ENCODE peak calls at places on chromosome 11, in five cellular contexts. E, X, L, K and Y are unnamed samples.

GRCh38 chr11:1468473-1469066 is 18.0 kb downstream of the MOB2 start:
- ATAC-seq in E (no peak), X (no peak), L (no peak), K (no peak), Y (no peak)

GRCh38 chr11:74524978-74525377 is 31.5 kb upstream of the LIPT2 start:
- ATAC-seq in E (no peak), X (no peak), L (no peak), K (no peak), Y (no peak)

GRCh38 chr11:2217211-2218081 is 45.8 kb upstream of the TH start:
- ATAC-seq in E (no peak), X (peak; percentile 35), L (no peak), K (peak; percentile 48), Y (no peak)

GRCh38 chr11:46363455-46363920 is 16.2 kb downstream of the DGKZ start:
- ATAC-seq in E (no peak), X (peak; percentile 79), L (no peak), K (peak; percentile 72), Y (no peak)

GRCh38 chr11:2975594-2975993 is 16.5 kb downstream of the NAP1L4 start:
- ATAC-seq in E (peak; percentile 95), X (peak; percentile 96), L (peak; percentile 94), K (peak; percentile 92), Y (no peak)

GRCh38 chr11:44324787-44325525 is 15.0 kb upstream of the ALX4 start:
- ATAC-seq in E (no peak), X (no peak), L (no peak), K (no peak), Y (no peak)

GRCh38 chr11:33941637-33942160 is 49.8 kb upstream of the LMO2 start:
- ATAC-seq in E (no peak), X (peak; percentile 85), L (peak; percentile 72), K (peak; percentile 63), Y (peak; percentile 48)

GRCh38 chr11:78188809-78189724 is at the start of gene USP35:
- ATAC-seq in E (peak; percentile 43), X (peak; percentile 51), L (peak; percentile 28), K (peak; percentile 56), Y (no peak)

GRCh38 chr11:34243620-34244493 is 114.0 kb downstream of the ABTB2 start:
- ATAC-seq in E (peak; percentile 57), X (peak; percentile 83), L (peak; percentile 80), K (peak; percentile 93), Y (no peak)

GRCh38 chr11:95512682-95513081 is 276.9 kb downstream of the FAM76B start:
- ATAC-seq in E (peak; percentile 55), X (no peak), L (no peak), K (no peak), Y (peak; percentile 87)

GRCh38 chr11:104531075-104531474 is 367.1 kb upstream of the PDGFD start:
- ATAC-seq in E (no peak), X (peak; percentile 54), L (peak; percentile 55), K (no peak), Y (no peak)

GRCh38 chr11:965206-965775 is 39.6 kb downstream of the AP2A2 start:
- ATAC-seq in E (no peak), X (no peak), L (no peak), K (peak; percentile 38), Y (no peak)

GRCh38 chr11:33303541-33303940 is 46.4 kb downstream of the HIPK3 start:
- ATAC-seq in E (no peak), X (no peak), L (no peak), K (no peak), Y (no peak)

DNA sequence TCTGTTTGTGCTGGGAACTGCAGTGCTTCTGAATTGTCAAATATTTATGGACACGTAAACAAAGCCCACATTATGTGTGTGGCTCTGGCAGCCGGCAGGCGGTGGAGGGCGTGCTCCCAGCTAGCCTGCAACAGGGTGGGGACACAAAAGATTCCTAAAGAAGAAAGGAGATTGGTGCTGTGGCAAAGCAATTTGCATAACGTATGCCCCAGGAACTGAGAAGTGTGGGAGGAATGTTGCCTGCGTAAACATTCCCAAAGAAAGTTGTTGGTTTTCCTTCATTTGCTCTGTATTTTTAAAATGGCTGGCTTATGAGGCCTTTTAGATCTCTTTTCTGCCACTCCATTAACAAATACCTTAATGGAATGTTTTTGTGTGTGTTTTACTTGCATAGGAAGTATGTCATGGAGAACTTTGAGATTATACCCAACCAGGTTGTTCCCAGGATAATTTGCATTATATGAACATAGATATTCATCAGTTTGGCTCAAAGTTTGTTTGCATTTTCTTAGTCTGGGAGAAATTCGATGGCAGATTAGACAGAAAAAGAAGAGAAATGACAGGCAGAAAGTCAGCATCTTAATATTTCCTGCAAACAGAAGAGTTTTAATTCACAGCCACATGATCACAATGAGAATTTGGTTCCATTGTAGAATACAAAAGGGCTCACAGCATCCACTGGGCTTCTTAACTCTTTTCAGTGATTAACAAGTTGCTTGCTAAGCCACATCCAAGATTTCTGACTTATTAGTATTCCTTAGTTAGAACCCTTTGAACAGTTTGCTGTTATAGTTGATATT is 41.8 kb upstream of the DLAT start:
- ATAC-seq in E (peak; percentile 95), X (no peak), L (no peak), K (no peak), Y (no peak)
- TF ChIP-seq POLR2AphosphoS5 in E (no peak), X (no peak), L (no peak), K (no peak), Y (no peak)

DNA sequence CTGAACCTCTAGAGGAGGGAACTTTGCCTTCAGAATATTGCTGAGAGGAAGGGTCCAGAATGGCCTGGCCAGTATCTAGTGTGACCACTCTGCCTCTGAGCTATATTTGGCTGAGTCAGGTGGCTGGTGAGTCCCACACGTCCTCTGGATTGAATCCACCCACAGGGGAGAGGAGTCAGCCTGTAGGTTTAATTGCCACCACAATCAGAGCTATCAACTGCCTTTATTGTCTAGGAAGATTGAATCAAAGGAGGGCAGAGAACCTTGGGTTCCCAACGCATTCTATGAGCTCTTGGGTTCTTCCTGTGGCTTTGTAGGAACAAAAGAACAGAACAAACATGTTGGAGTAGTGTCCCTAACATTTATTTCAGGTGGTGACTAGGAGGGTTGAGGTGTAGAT is 67.7 kb downstream of the ST3GAL4 start:
- ATAC-seq in E (no peak), X (no peak), L (no peak), K (no peak), Y (no peak)
- TF ChIP-seq POLR2AphosphoS5 in E (no peak), X (no peak), L (no peak), K (no peak), Y (no peak)

GRCh38 chr11:61697093-61697492 is 16.9 kb downstream of the DAGLA start:
- ATAC-seq in E (no peak), X (peak; percentile 35), L (no peak), K (peak; percentile 22), Y (no peak)

GRCh38 chr11:61697764-61698163 is 17.6 kb downstream of the DAGLA start:
- ATAC-seq in E (no peak), X (no peak), L (no peak), K (no peak), Y (no peak)

GRCh38 chr11:61699737-61700160 is 19.6 kb downstream of the DAGLA start:
- ATAC-seq in E (no peak), X (no peak), L (no peak), K (peak; percentile 32), Y (no peak)

GRCh38 chr11:61696602-61697001 is 16.4 kb downstream of the DAGLA start:
- ATAC-seq in E (no peak), X (no peak), L (no peak), K (no peak), Y (no peak)

GRCh38 chr11:61698173-61698965 is 18.2 kb downstream of the DAGLA start:
- ATAC-seq in E (no peak), X (no peak), L (no peak), K (no peak), Y (no peak)
- TF ChIP-seq POLR2AphosphoS5 in E (no peak), X (no peak), L (no peak), K (no peak), Y (no peak)

GRCh38 chr11:63841554-63841953 is 2.6 kb downstream of the MARK2 start:
- ATAC-seq in E (no peak), X (no peak), L (no peak), K (no peak), Y (no peak)
- TF ChIP-seq POLR2AphosphoS5 in E (no peak), X (no peak), L (no peak), K (no peak), Y (no peak)

DNA sequence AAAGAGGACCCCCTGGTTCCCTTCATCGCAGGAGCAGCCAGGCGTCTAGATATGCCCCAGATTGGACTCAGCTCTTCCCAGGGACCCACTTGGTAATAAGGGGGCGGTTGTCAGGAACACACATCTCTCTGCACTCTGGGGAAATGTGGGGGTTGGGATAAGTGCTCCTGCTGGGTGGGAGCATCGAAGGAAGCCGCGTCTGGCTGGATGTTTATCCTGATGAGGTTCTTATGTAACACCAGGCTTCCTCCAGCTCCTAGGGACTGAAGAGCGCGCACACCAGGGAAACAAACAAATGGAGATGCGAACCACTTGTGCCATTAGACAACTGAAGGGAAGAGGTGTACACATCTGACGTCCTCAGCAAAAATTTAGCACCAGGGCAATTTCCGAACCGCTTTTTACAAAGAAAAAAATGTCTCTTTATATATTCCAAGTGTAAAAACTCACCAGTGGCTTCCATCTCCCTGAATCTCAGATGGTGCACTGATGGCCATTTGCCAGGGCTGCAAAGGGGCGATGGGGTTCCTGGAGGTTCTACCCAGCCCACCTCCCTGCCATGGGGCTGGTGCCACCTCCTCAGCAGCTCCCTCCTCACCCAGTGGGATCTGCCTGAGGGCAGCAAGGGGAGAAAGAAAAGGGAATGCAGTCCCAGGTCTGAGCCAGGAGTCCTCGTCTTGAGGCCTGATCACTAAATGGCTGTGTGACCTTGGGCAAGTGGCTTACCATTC is 89.4 kb downstream of the PKNOX2 start:
- ATAC-seq in E (no peak), X (no peak), L (no peak), K (no peak), Y (peak; percentile 11)
- TF ChIP-seq POLR2AphosphoS5 in E (no peak), X (no peak), L (no peak), K (no peak), Y (no peak)

GRCh38 chr11:12693485-12694181 is 19.4 kb downstream of the TEAD1 start:
- ATAC-seq in E (peak; percentile 47), X (peak; percentile 83), L (no peak), K (peak; percentile 82), Y (peak; percentile 83)
- TF ChIP-seq POLR2AphosphoS5 in E (no peak), X (peak; percentile 79), L (no peak), K (no peak), Y (peak; percentile 91)

GRCh38 chr11:118251858-118252652 is at the start of gene MPZL3:
- ATAC-seq in E (peak; percentile 94), X (peak; percentile 91), L (peak; percentile 81), K (peak; percentile 86), Y (peak; percentile 36)
- TF ChIP-seq POLR2AphosphoS5 in E (peak; percentile 71), X (peak; percentile 86), L (peak; percentile 67), K (peak; percentile 25), Y (no peak)

GRCh38 chr11:68048681-68049508 is 10.1 kb downstream of the TCIRG1 start:
- ATAC-seq in E (no peak), X (no peak), L (no peak), K (no peak), Y (no peak)
- TF ChIP-seq POLR2AphosphoS5 in E (no peak), X (no peak), L (no peak), K (no peak), Y (no peak)

GRCh38 chr11:81655351-81655750 is 1078.3 kb downstream of the FAM181B start:
- ATAC-seq in E (no peak), X (no peak), L (no peak), K (no peak), Y (no peak)
- TF ChIP-seq POLR2AphosphoS5 in E (no peak), X (no peak), L (no peak), K (no peak), Y (no peak)

GRCh38 chr11:12806113-12806512 is 131.9 kb downstream of the TEAD1 start:
- ATAC-seq in E (no peak), X (no peak), L (no peak), K (no peak), Y (no peak)
- TF ChIP-seq POLR2AphosphoS5 in E (no peak), X (no peak), L (no peak), K (no peak), Y (no peak)